ENCODE peak calls at places on chromosomes 2 and 18, in seven cellular contexts. J is A549, L is MCF 10A, S is body of pancreas, B is esophagus muscularis mucosa, O is B cell, C is HepG2. I is an unnamed sample.
A peak's percentile ranks its signal among the peaks of the same experiment; 100 is the strongest.

GRCh38 chr2:106876699-106877098 is 9.3 kb downstream of the ST6GAL2 start:
- DNase-seq in J (no peak), L (no peak), S (no peak), B (peak; percentile 66), O (no peak), C (no peak), I (no peak)

GRCh38 chr2:127581516-127582490 is 46.3 kb downstream of the MYO7B start:
- DNase-seq in J (no peak), L (no peak), S (no peak), B (no peak), O (no peak), C (no peak), I (peak; percentile 12)

GRCh38 chr2:65436169-65436824 is 3.9 kb upstream of the SPRED2 start:
- DNase-seq in J (peak; percentile 73), L (peak; percentile 94), S (peak; percentile 93), B (peak; percentile 98), O (peak; percentile 55), C (peak; percentile 89), I (peak; percentile 57)

GRCh38 chr2:226891780-226892590 is 56.1 kb downstream of the RHBDD1 start:
- DNase-seq in J (no peak), L (peak; percentile 30), S (no peak), B (no peak), O (no peak), C (no peak), I (no peak)

GRCh38 chr2:134181219-134181618 is 72.7 kb upstream of the MGAT5 start:
- DNase-seq in J (no peak), L (peak; percentile 76), S (no peak), B (no peak), O (peak; percentile 58), C (no peak), I (no peak)

GRCh38 chr18:11405804-11406203 is 203.6 kb upstream of the SLC35G4 start:
- DNase-seq in J (no peak), L (no peak), S (no peak), B (no peak), O (no peak), C (no peak), I (no peak)

GRCh38 chr2:241818943-241819270 is 9.9 kb downstream of the NEU4 start:
- DNase-seq in J (no peak), L (no peak), S (peak; percentile 41), B (no peak), O (no peak), C (peak; percentile 97), I (peak; percentile 12)

GRCh38 chr2:85997016-85997970 is 108.4 kb downstream of the POLR1A start:
- DNase-seq in J (no peak), L (no peak), S (no peak), B (no peak), O (no peak), C (no peak), I (no peak)

GRCh38 chr18:366466-367053 is 98.7 kb upstream of the THOC1 start:
- DNase-seq in J (no peak), L (no peak), S (no peak), B (no peak), O (no peak), C (no peak), I (no peak)

GRCh38 chr18:45403341-45404049 is 211.8 kb upstream of the SLC14A2 start:
- DNase-seq in J (no peak), L (no peak), S (no peak), B (no peak), O (no peak), C (no peak), I (no peak)

GRCh38 chr18:78579854-78580577 is 399.6 kb upstream of the SALL3 start:
- DNase-seq in J (no peak), L (no peak), S (no peak), B (no peak), O (no peak), C (no peak), I (no peak)

GRCh38 chr2:236103981-236104380 is 64.2 kb downstream of the GBX2 start:
- DNase-seq in J (no peak), L (no peak), S (no peak), B (no peak), O (no peak), C (no peak), I (no peak)

GRCh38 chr18:67517224-67517765 is 775 bp upstream of the DSEL start:
- DNase-seq in J (no peak), L (no peak), S (peak; percentile 25), B (no peak), O (peak; percentile 22), C (no peak), I (no peak)

GRCh38 chr2:165745916-165746315 is 48.1 kb downstream of the GALNT3 start:
- DNase-seq in J (no peak), L (peak; percentile 79), S (no peak), B (no peak), O (no peak), C (no peak), I (no peak)

GRCh38 chr2:109331864-109332848 is 203.2 kb downstream of the SH3RF3 start:
- DNase-seq in J (peak; percentile 22), L (peak; percentile 98), S (peak; percentile 49), B (no peak), O (peak; percentile 40), C (peak; percentile 21), I (no peak)

GRCh38 chr2:240898731-240899467 is 2.9 kb upstream of the MAB21L4 start:
- DNase-seq in J (no peak), L (no peak), S (no peak), B (no peak), O (no peak), C (no peak), I (no peak)

GRCh38 chr2:225090746-225091145 is 48.5 kb upstream of the DOCK10 start:
- DNase-seq in J (no peak), L (no peak), S (no peak), B (no peak), O (no peak), C (no peak), I (no peak)

GRCh38 chr2:60136913-60137312 is 416.5 kb downstream of the BCL11A start:
- DNase-seq in J (no peak), L (no peak), S (no peak), B (no peak), O (no peak), C (no peak), I (no peak)

GRCh38 chr2:45771251-45771650 is 119.8 kb downstream of the PRKCE start:
- DNase-seq in J (no peak), L (no peak), S (peak; percentile 36), B (no peak), O (no peak), C (no peak), I (no peak)

GRCh38 chr18:78875268-78875997 is 104.2 kb upstream of the SALL3 start:
- DNase-seq in J (no peak), L (peak; percentile 27), S (peak; percentile 57), B (peak; percentile 80), O (peak; percentile 10), C (peak; percentile 8), I (no peak)

DNA sequence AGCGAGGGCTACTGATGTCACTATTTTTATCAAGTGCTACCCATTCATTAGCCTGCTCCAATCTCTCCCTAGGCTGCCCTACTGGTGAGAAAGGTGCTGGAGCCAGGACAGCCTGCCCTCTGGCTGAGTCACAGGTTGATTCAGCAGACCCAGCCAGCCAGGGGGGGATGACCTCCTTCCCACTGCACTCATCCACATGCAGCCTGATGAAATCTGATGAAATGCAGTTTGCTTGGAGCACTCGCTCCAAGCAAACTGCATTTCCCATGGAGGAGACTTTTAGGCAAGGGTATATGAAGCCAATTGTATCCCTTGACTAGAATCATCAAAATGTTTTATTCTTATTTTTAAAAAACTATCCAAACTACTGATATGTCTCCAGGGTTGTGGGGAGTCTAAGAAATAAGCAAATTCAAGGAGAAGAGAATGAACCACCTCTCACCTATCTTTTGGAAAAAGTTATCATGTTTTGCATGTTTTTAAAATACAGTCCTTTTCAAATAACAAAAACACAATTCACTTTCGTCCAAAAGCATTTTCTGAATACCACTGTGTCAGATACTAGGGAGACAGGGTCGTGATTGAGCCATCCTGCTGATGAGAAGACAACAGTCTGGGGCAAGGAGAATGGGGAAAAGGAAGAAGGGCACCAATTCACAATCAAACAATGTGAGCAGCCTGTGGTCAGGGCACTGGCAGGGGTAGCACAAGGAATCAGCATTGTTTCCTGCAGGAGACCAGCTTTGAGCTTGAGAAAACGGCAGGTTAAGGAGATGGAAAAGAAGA is 128.3 kb downstream of the AFF3 start:
- DNase-seq in J (peak; percentile 16), L (peak; percentile 88), S (peak; percentile 23), B (no peak), O (no peak), C (no peak), I (no peak)
- TF ChIP-seq CTCF in J (no peak), L (peak; percentile 22), S (peak; percentile 21), B (no peak), O (no peak), C (no peak), I (no peak)

DNA sequence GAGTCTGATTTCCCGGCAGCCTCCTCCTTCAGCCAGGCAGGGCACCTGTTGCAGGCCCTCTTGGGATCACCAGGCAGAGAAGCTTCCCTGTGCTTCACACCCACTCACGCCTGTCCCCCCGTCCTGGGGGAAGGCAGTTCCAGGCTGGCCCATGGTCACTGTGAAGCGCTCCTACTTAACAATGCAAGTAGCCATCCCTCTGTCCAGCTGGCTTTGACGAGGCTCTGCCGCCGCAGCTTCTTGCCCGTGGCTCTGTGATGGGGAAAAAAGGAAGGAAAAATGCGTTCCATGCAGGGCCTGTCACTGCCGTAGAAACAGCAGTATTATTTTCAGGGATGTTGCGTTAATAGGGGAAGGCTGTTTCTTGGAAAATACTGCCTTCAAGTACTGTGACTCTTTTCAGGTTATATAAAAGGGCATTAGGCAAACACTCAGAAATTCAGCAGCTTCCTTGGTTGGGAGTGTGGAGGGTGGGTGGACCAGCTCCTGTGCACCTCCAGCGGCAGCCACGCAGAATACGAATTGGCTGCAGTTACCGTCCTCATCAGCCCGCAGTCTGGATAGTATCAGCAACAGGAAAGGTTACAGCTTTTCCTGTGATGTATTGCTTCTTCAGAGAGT is 232.3 kb downstream of the KLHL29 start:
- DNase-seq in J (no peak), L (no peak), S (peak; percentile 23), B (no peak), O (no peak), C (no peak), I (no peak)
- TF ChIP-seq CTCF in J (no peak), L (no peak), S (no peak), B (peak; percentile 69), O (no peak), C (no peak), I (no peak)

GRCh38 chr2:215832791-215833190 is 180.6 kb downstream of the MREG start:
- DNase-seq in J (no peak), L (peak; percentile 91), S (no peak), B (peak; percentile 83), O (no peak), C (peak; percentile 39), I (no peak)

GRCh38 chr2:215829261-215829660 is 184.1 kb downstream of the MREG start:
- DNase-seq in J (no peak), L (no peak), S (no peak), B (peak; percentile 8), O (no peak), C (no peak), I (no peak)

GRCh38 chr2:215831296-215831913 is 181.9 kb downstream of the MREG start:
- DNase-seq in J (no peak), L (no peak), S (peak; percentile 19), B (peak; percentile 91), O (no peak), C (peak; percentile 71), I (no peak)

GRCh38 chr2:215828528-215829184 is 184.7 kb downstream of the MREG start:
- DNase-seq in J (peak; percentile 46), L (peak; percentile 83), S (peak; percentile 51), B (peak; percentile 91), O (peak; percentile 50), C (peak; percentile 81), I (peak; percentile 25)

GRCh38 chr2:215830313-215830712 is 183.0 kb downstream of the MREG start:
- DNase-seq in J (no peak), L (peak; percentile 68), S (no peak), B (peak; percentile 90), O (no peak), C (peak; percentile 55), I (no peak)
- TF ChIP-seq CTCF in J (no peak), L (peak; percentile 14), S (no peak), B (no peak), O (no peak), C (peak; percentile 35), I (no peak)

GRCh38 chr2:11589316-11589940 is 55.6 kb downstream of the GREB1 start:
- DNase-seq in J (no peak), L (peak; percentile 11), S (no peak), B (no peak), O (no peak), C (no peak), I (no peak)
- TF ChIP-seq CTCF in J (peak; percentile 27), L (peak; percentile 20), S (no peak), B (no peak), O (no peak), C (peak; percentile 36), I (no peak)